ENCODE peak calls at places on chromosomes 4 and X, in seven cellular contexts. H is K562, X is HCT116, V is HepG2, C is H1, Q is A549, R is GM12878. A is an unnamed sample.

GRCh38 chr4:174037049-174037448 is 246.4 kb downstream of the FBXO8 start:
- DNase-seq in H (no peak), X (no peak), V (no peak), C (no peak), Q (no peak), R (no peak), A (no peak)

GRCh38 chr4:8913121-8913857 is 41.6 kb upstream of the HMX1 start:
- DNase-seq in H (no peak), X (no peak), V (no peak), C (peak; percentile 41), Q (no peak), R (no peak), A (no peak)

GRCh38 chr4:153151535-153152452 is 52.4 kb upstream of the TRIM2 start:
- DNase-seq in H (peak; percentile 48), X (no peak), V (no peak), C (peak; percentile 95), Q (no peak), R (no peak), A (peak; percentile 28)

GRCh38 chrX:78357342-78358055 is 30.1 kb upstream of the CYSLTR1 start:
- DNase-seq in H (no peak), X (no peak), V (no peak), C (no peak), Q (no peak), R (no peak), A (no peak)

GRCh38 chr4:182489607-182490006 is 246.4 kb downstream of the TENM3 start:
- DNase-seq in H (no peak), X (no peak), V (no peak), C (no peak), Q (no peak), R (no peak), A (no peak)

GRCh38 chr4:4260185-4260751 is 12.2 kb upstream of the TMEM128 start:
- DNase-seq in H (no peak), X (peak; percentile 74), V (peak; percentile 79), C (no peak), Q (peak; percentile 74), R (no peak), A (peak; percentile 63)

GRCh38 chr4:77586953-77587383 is 18.7 kb upstream of the CXCL13 start:
- DNase-seq in H (no peak), X (no peak), V (no peak), C (no peak), Q (no peak), R (peak; percentile 88), A (no peak)

GRCh38 chr4:38663801-38664703 is at the start of gene KLF3:
- DNase-seq in H (peak; percentile 88), X (peak; percentile 52), V (peak; percentile 73), C (peak; percentile 82), Q (peak; percentile 63), R (no peak), A (peak; percentile 82)

GRCh38 chrX:3706481-3706880 is 7.0 kb downstream of the PRKX start:
- DNase-seq in H (no peak), X (no peak), V (no peak), C (no peak), Q (no peak), R (no peak), A (no peak)

GRCh38 chr4:126221717-126222116 is 907.0 kb downstream of the FAT4 start:
- DNase-seq in H (no peak), X (no peak), V (no peak), C (no peak), Q (no peak), R (no peak), A (no peak)

GRCh38 chr4:165663411-165663810 is 209.6 kb upstream of the TLL1 start:
- DNase-seq in H (no peak), X (no peak), V (no peak), C (no peak), Q (no peak), R (no peak), A (no peak)

GRCh38 chr4:2793578-2793919 is 664 bp downstream of the SH3BP2 start:
- DNase-seq in H (peak; percentile 56), X (peak; percentile 12), V (no peak), C (no peak), Q (no peak), R (no peak), A (peak; percentile 57)

GRCh38 chr4:136319789-136320470 is 1212.4 kb downstream of the PCDH18 start:
- DNase-seq in H (no peak), X (peak; percentile 81), V (peak; percentile 5), C (no peak), Q (peak; percentile 10), R (no peak), A (peak; percentile 49)

GRCh38 chr4:138097912-138098600 is 144.1 kb downstream of the SLC7A11 start:
- DNase-seq in H (no peak), X (no peak), V (peak; percentile 80), C (no peak), Q (no peak), R (no peak), A (no peak)

GRCh38 chrX:124493984-124494383 is 147.6 kb downstream of the SH2D1A start:
- DNase-seq in H (no peak), X (no peak), V (no peak), C (no peak), Q (no peak), R (no peak), A (no peak)
- H3K27ac ChIP-seq in H (no peak overlapping the region), X (no peak overlapping the region), V (no peak overlapping the region), C (no peak overlapping the region), Q (no peak overlapping the region), R (no peak overlapping the region), A (no peak overlapping the region)

DNA sequence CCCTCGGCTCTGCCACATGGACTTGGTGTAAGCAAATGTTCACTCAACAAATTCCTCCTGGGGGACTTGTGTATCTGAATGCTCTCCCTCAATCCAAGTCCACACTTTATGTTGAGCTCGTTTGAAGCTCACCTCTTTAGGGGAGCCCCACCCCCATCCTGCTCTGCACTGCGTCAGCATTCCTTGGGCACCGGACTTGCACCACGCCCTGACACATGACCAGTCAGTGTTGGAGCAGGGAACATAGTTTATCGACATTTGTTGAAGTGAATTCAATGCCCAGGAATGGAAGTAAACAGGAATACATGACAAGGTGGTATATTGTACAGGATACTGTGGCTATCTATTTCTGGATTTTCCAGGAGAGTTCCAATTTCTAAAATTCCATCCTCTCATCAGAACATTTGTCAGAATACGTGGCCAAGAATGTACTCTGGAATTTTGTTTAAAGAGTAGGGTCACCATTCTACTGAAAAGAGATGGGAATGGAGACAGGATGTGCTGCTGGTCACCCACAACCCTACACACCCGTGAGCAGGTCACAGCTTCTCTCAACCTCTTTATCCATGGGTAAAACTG is 59.9 kb upstream of the LNX1 start:
- DNase-seq in H (no peak), X (no peak), V (no peak), C (no peak), Q (no peak), R (no peak), A (peak; percentile 21)
- TF ChIP-seq CEBPB in H (no peak), X (no peak), V (no peak), C (no peak), Q (no peak), R (no peak), A (no peak)

GRCh38 chr4:88535090-88535755 is 11.6 kb upstream of the PYURF start:
- DNase-seq in H (no peak), X (no peak), V (no peak), C (no peak), Q (no peak), R (no peak), A (no peak)

GRCh38 chr4:88528861-88529260 is 5.3 kb upstream of the PYURF start:
- DNase-seq in H (no peak), X (no peak), V (no peak), C (no peak), Q (no peak), R (no peak), A (no peak)

GRCh38 chr4:88533088-88533790 is 9.7 kb upstream of the PYURF start:
- DNase-seq in H (no peak), X (no peak), V (no peak), C (no peak), Q (no peak), R (no peak), A (peak; percentile 85)

GRCh38 chr4:88533937-88534750 is 10.6 kb upstream of the PYURF start:
- DNase-seq in H (no peak), X (no peak), V (no peak), C (no peak), Q (no peak), R (no peak), A (peak; percentile 94)

DNA sequence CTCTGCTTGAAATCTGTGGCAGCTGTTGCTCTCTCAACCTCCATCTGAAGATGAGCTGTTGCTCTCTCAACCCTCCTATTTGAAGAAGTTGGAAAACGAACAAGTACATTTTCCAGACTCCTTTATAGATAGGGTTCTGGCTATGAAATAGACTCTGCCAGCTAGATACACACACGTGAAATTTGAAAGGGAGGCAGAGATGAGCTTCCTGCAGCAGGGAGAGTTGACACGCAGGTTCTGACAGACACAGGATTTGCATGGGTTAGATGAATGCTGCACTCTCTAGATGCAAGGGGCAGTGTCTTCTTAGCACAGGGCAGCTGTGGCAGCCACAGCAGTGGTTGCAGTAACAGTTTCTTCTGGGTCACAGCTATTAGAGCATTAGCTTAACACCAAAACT is 8.0 kb upstream of the PYURF start:
- DNase-seq in H (no peak), X (no peak), V (no peak), C (no peak), Q (no peak), R (no peak), A (no peak)
- H3K27ac ChIP-seq in H (no peak overlapping the region), X (no peak overlapping the region), V (no peak overlapping the region), C (no peak overlapping the region), Q (no peak overlapping the region), R (no peak overlapping the region), A (no peak overlapping the region)

GRCh38 chrX:118423558-118423957 is 72.1 kb upstream of the DOCK11 start:
- DNase-seq in H (no peak), X (no peak), V (no peak), C (no peak), Q (no peak), R (peak; percentile 24), A (no peak)

GRCh38 chrX:118418811-118419251 is 72.9 kb downstream of the WDR44 start:
- DNase-seq in H (no peak), X (no peak), V (no peak), C (no peak), Q (no peak), R (no peak), A (no peak)

GRCh38 chrX:118420462-118420861 is 74.6 kb downstream of the WDR44 start:
- DNase-seq in H (no peak), X (no peak), V (no peak), C (no peak), Q (no peak), R (no peak), A (peak; percentile 42)
- TF ChIP-seq CEBPB in H (no peak), X (no peak), V (no peak), C (no peak), Q (no peak), R (no peak), A (peak; percentile 52)

GRCh38 chr4:83241132-83241531 is 43.5 kb downstream of the COQ2 start:
- DNase-seq in H (no peak), X (no peak), V (no peak), C (no peak), Q (no peak), R (no peak), A (no peak)

GRCh38 chr4:83238393-83238792 is 46.2 kb downstream of the COQ2 start:
- DNase-seq in H (no peak), X (no peak), V (no peak), C (no peak), Q (no peak), R (no peak), A (no peak)

GRCh38 chr4:83237591-83237990 is 47.0 kb downstream of the COQ2 start:
- DNase-seq in H (no peak), X (no peak), V (no peak), C (no peak), Q (no peak), R (no peak), A (no peak)

GRCh38 chr4:83240379-83240875 is 44.2 kb downstream of the COQ2 start:
- DNase-seq in H (no peak), X (no peak), V (no peak), C (no peak), Q (no peak), R (peak; percentile 96), A (no peak)

GRCh38 chr4:83238849-83239248 is 45.7 kb downstream of the COQ2 start:
- DNase-seq in H (no peak), X (no peak), V (no peak), C (no peak), Q (no peak), R (no peak), A (no peak)
- H3K27ac ChIP-seq in H (no peak overlapping the region), X (no peak overlapping the region), V (no peak overlapping the region), C (no peak overlapping the region), Q (no peak overlapping the region), R (no peak overlapping the region), A (no peak overlapping the region)

A was measured in IMR-90.